ENCODE peak calls at places on chromosomes 1 and 21, in ten cellular contexts. X is astrocyte of the spinal cord, H is colonic mucosa, I is lower leg skin, C is PC-9, F is GM06990, R is RWPE1, B is left lung, G is nephron progenitor cell, A is ovary. Q is an unnamed sample.

GRCh38 chr1:244862354-244862698 is 2.0 kb downstream of the HNRNPU start:
- DNase-seq in X (no peak), H (no peak), I (no peak), C (no peak), F (peak; percentile 22), R (no peak), B (no peak), G (no peak), A (no peak), Q (no peak)

GRCh38 chr1:94705755-94706154 is 114.4 kb upstream of the SLC44A3 start:
- DNase-seq in X (no peak), H (no peak), I (no peak), C (no peak), F (no peak), R (no peak), B (no peak), G (no peak), A (no peak), Q (no peak)

GRCh38 chr1:199490804-199491527 is 536.5 kb upstream of the NR5A2 start:
- DNase-seq in X (peak; percentile 80), H (no peak), I (no peak), C (no peak), F (no peak), R (peak; percentile 73), B (no peak), G (no peak), A (no peak), Q (no peak)

GRCh38 chr1:31505884-31506497 is 70.3 kb upstream of the TINAGL1 start:
- DNase-seq in X (peak; percentile 17), H (no peak), I (peak; percentile 83), C (no peak), F (peak; percentile 41), R (no peak), B (no peak), G (no peak), A (no peak), Q (no peak)

GRCh38 chr1:197763307-197763706 is 12.0 kb downstream of the DENND1B start:
- DNase-seq in X (no peak), H (no peak), I (no peak), C (no peak), F (no peak), R (no peak), B (no peak), G (no peak), A (no peak), Q (no peak)

GRCh38 chr1:116122955-116123757 is 12.0 kb downstream of the MAB21L3 start:
- DNase-seq in X (peak; percentile 78), H (peak; percentile 79), I (no peak), C (peak; percentile 48), F (no peak), R (peak; percentile 28), B (peak; percentile 78), G (no peak), A (no peak), Q (peak; percentile 66)

GRCh38 chr1:93816970-93817738 is 61.9 kb downstream of the DNTTIP2 start:
- DNase-seq in X (peak; percentile 35), H (no peak), I (no peak), C (no peak), F (no peak), R (no peak), B (no peak), G (no peak), A (no peak), Q (no peak)

GRCh38 chr1:97603776-97604175 is 317.1 kb downstream of the DPYD start:
- DNase-seq in X (peak; percentile 56), H (no peak), I (no peak), C (no peak), F (peak; percentile 6), R (no peak), B (no peak), G (no peak), A (no peak), Q (no peak)

GRCh38 chr1:74455390-74455789 is 57.0 kb downstream of the LRRC53 start:
- DNase-seq in X (no peak), H (no peak), I (no peak), C (no peak), F (no peak), R (no peak), B (no peak), G (no peak), A (no peak), Q (no peak)
- TF ChIP-seq CTCF in X (no peak), H (no peak), I (no peak), C (no peak), F (no peak), R (no peak), B (no peak), G (no peak), A (no peak), Q (no peak)

GRCh38 chr1:201307760-201308499 is 24.6 kb downstream of the PKP1 start:
- DNase-seq in X (no peak), H (peak; percentile 87), I (peak; percentile 95), C (peak; percentile 74), F (no peak), R (peak; percentile 89), B (no peak), G (no peak), A (no peak), Q (peak; percentile 66)

GRCh38 chr1:201311356-201312011 is 28.2 kb downstream of the PKP1 start:
- DNase-seq in X (no peak), H (no peak), I (no peak), C (no peak), F (no peak), R (peak; percentile 84), B (no peak), G (no peak), A (no peak), Q (no peak)

GRCh38 chr1:201310986-201311355 is 27.7 kb downstream of the PKP1 start:
- DNase-seq in X (peak; percentile 13), H (peak; percentile 39), I (no peak), C (peak; percentile 78), F (no peak), R (peak; percentile 93), B (no peak), G (no peak), A (no peak), Q (no peak)

GRCh38 chr1:201310251-201310985 is 27.1 kb downstream of the PKP1 start:
- DNase-seq in X (no peak), H (no peak), I (no peak), C (no peak), F (no peak), R (peak; percentile 76), B (no peak), G (no peak), A (no peak), Q (no peak)

GRCh38 chr1:201309420-201309819 is 26.1 kb downstream of the PKP1 start:
- DNase-seq in X (peak; percentile 52), H (peak; percentile 84), I (peak; percentile 94), C (peak; percentile 89), F (no peak), R (peak; percentile 83), B (peak; percentile 64), G (peak; percentile 70), A (no peak), Q (peak; percentile 84)
- TF ChIP-seq CTCF in X (peak; percentile 13), H (no peak), I (no peak), C (no peak), F (peak; percentile 45), R (no peak), B (no peak), G (peak; percentile 22), A (no peak), Q (peak; percentile 70)

GRCh38 chr21:41783476-41784150 is 16.8 kb upstream of the RIPK4 start:
- DNase-seq in X (peak; percentile 69), H (peak; percentile 88), I (no peak), C (peak; percentile 95), F (no peak), R (peak; percentile 76), B (no peak), G (peak; percentile 22), A (no peak), Q (peak; percentile 82)

GRCh38 chr21:41784456-41785102 is 17.7 kb upstream of the RIPK4 start:
- DNase-seq in X (no peak), H (no peak), I (no peak), C (no peak), F (no peak), R (no peak), B (no peak), G (no peak), A (no peak), Q (no peak)

GRCh38 chr21:41781047-41781405 is 14.2 kb upstream of the RIPK4 start:
- DNase-seq in X (no peak), H (no peak), I (no peak), C (no peak), F (no peak), R (no peak), B (no peak), G (no peak), A (no peak), Q (no peak)

DNA sequence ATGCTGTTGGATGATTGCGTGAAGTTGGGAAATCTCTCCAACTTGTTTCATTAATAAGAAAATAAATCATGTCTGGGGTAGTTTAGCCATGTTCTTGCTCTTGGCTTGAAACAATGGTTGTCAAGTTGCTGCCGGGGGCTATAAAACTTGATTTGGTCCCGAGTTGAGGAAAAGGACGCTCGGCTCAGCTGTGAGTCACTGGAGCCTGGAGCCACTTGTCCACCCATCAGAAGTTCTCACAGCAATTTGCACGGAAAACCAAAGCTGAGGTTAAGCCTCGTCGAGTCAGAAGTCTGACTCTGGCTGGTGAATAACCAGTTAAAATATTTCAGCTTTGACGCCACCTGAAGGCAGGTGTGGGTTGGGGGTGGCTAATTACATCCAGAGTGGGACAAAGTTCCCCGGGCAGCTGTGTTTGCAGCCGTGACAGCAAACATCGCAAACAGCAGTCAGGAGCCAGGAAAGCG is 19.7 kb upstream of the RIPK4 start:
- DNase-seq in X (peak; percentile 46), H (no peak), I (peak; percentile 64), C (peak; percentile 83), F (no peak), R (peak; percentile 87), B (no peak), G (no peak), A (no peak), Q (peak; percentile 67)
- TF ChIP-seq CTCF in X (no peak), H (no peak), I (no peak), C (no peak), F (no peak), R (no peak), B (no peak), G (no peak), A (no peak), Q (no peak)

GRCh38 chr1:221766210-221766609 is 24.3 kb upstream of the DUSP10 start:
- DNase-seq in X (peak; percentile 62), H (no peak), I (no peak), C (no peak), F (no peak), R (no peak), B (no peak), G (no peak), A (no peak), Q (no peak)

GRCh38 chr1:221773383-221773782 is 31.5 kb upstream of the DUSP10 start:
- DNase-seq in X (no peak), H (no peak), I (no peak), C (no peak), F (no peak), R (no peak), B (no peak), G (no peak), A (no peak), Q (no peak)

GRCh38 chr1:221772107-221772506 is 30.2 kb upstream of the DUSP10 start:
- DNase-seq in X (no peak), H (no peak), I (no peak), C (no peak), F (no peak), R (no peak), B (no peak), G (no peak), A (no peak), Q (no peak)

GRCh38 chr1:221765527-221765926 is 23.6 kb upstream of the DUSP10 start:
- DNase-seq in X (no peak), H (no peak), I (no peak), C (no peak), F (no peak), R (peak; percentile 51), B (no peak), G (no peak), A (no peak), Q (no peak)

DNA sequence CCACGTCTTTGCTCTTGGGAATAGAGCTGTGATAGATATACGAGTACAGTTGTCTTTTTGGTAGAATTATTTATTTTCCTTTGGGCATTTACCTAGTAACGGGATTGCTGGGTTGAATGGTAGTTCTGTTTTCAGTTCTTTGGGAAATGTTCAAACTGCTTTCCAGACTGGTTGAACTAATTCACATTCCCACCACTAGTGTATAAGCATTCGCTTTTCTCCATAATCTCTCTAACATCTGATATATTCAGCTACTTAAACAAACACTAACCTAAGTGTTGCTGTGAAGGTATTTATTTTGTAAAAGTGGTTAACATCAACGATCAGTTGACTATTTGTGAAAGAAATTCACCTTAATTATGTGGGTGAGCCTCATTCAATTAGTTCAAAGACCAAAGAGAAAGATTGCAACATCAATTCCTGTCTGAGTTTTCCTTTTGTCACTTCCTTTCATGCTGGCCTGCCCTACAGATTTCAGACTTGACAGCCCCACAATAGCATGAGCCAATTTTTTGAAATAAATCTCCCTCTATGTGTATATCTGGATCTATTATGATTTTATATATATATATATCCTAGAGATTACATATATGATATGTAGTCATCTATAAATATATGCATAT is 26.7 kb upstream of the DUSP10 start:
- DNase-seq in X (no peak), H (no peak), I (no peak), C (no peak), F (no peak), R (no peak), B (no peak), G (no peak), A (no peak), Q (no peak)
- TF ChIP-seq CTCF in X (no peak), H (no peak), I (no peak), C (no peak), F (no peak), R (no peak), B (no peak), G (no peak), A (no peak), Q (no peak)

Q was measured in Caco-2.